ENCODE peak calls at places on chromosomes 5 and 9, in nine cellular contexts. A is HFF-Myc; E is SK-MEL-5; J is stimulated activated CD4-positive, alpha-beta T cell treated with anti-CD3 and anti-CD28 coated beads, Interleukin-1b, Interleukin-23, amount 100 ng/mL, for 24 hours; X is OCI-LY7; K is GM03348; C is GM23248; H is tibial artery; N is fibroblast of the conjunctiva. M is an unnamed sample.

GRCh38 chr9:4042966-4043365 is 256.9 kb downstream of the GLIS3 start:
- DNase-seq in A (no peak), E (no peak), J (no peak), X (no peak), K (no peak), C (no peak), H (no peak), N (no peak), M (no peak)

GRCh38 chr9:121655231-121655755 is 3.9 kb downstream of the DAB2IP start:
- DNase-seq in A (no peak), E (no peak), J (no peak), X (no peak), K (no peak), C (no peak), H (no peak), N (no peak), M (no peak)

GRCh38 chr9:121281614-121282291 is 13.8 kb downstream of the GSN start:
- DNase-seq in A (no peak), E (no peak), J (no peak), X (no peak), K (peak), C (peak), H (peak), N (peak), M (peak)

GRCh38 chr9:16821344-16821743 is 49.1 kb downstream of the BNC2 start:
- DNase-seq in A (no peak), E (no peak), J (no peak), X (no peak), K (no peak), C (no peak), H (no peak), N (no peak), M (no peak)

GRCh38 chr5:178324481-178325310 is 92.1 kb upstream of the PHYKPL start:
- DNase-seq in A (no peak), E (no peak), J (no peak), X (no peak), K (no peak), C (no peak), H (no peak), N (no peak), M (no peak)

GRCh38 chr9:107175826-107176500 is 107.1 kb upstream of the RAD23B start:
- DNase-seq in A (no peak), E (no peak), J (no peak), X (no peak), K (peak), C (peak), H (no peak), N (no peak), M (no peak)

GRCh38 chr5:107966216-107966615 is 295.5 kb upstream of the EFNA5 start:
- DNase-seq in A (no peak), E (no peak), J (no peak), X (no peak), K (no peak), C (no peak), H (no peak), N (no peak), M (no peak)

GRCh38 chr9:98253563-98253962 is 1.9 kb downstream of the TBC1D2 start:
- DNase-seq in A (no peak), E (no peak), J (no peak), X (no peak), K (no peak), C (peak), H (no peak), N (no peak), M (peak)

GRCh38 chr5:115469904-115470516 is 74.6 kb downstream of the FEM1C start:
- DNase-seq in A (no peak), E (no peak), J (no peak), X (no peak), K (no peak), C (no peak), H (no peak), N (no peak), M (no peak)

GRCh38 chr9:75962186-75963036 is 71.9 kb downstream of the PCSK5 start:
- DNase-seq in A (no peak), E (no peak), J (no peak), X (no peak), K (no peak), C (no peak), H (no peak), N (no peak), M (peak)

GRCh38 chr9:134064711-134065110 is 3.1 kb downstream of the BRD3 start:
- DNase-seq in A (no peak), E (no peak), J (no peak), X (no peak), K (no peak), C (no peak), H (peak), N (no peak), M (no peak)

M was measured in upper lobe of left lung.